ENCODE peak calls at places on chromosomes 3 and 15, in eight cellular contexts. V is neuronal stem cell; M is CD4-positive, CD25-positive, alpha-beta regulatory T cell; X is ovary; B is body of pancreas; E is left ventricle myocardium inferior; F is endodermal cell; I is pancreas. W is an unnamed sample.
A peak's percentile ranks its signal among the peaks of the same experiment; 100 is the strongest.

GRCh38 chr15:76636059-76636458 is 269.1 kb downstream of the SCAPER start:
- DNase-seq in B (no peak), I (no peak), F (no peak), M (no peak), V (no peak), X (no peak), E (no peak), W (no peak)

GRCh38 chr3:52682016-52682415 is 3.7 kb downstream of the PBRM1 start:
- DNase-seq in I (no peak), V (no peak), E (no peak), B (peak; percentile 51), F (no peak), X (peak; percentile 42), M (no peak), W (no peak)

GRCh38 chr15:25798207-25798931 is 64.8 kb downstream of the ATP10A start:
- DNase-seq in X (no peak), M (no peak), F (no peak), I (no peak), B (no peak), V (no peak), E (no peak), W (no peak)

GRCh38 chr3:5016218-5017161 is 37.3 kb downstream of the BHLHE40 start:
- DNase-seq in I (peak; percentile 47), X (no peak), F (peak; percentile 82), B (peak; percentile 76), E (no peak), M (peak; percentile 59), V (no peak), W (peak; percentile 42)

GRCh38 chr3:185764168-185764988 is 60.5 kb downstream of the IGF2BP2 start:
- DNase-seq in B (no peak), V (peak; percentile 32), X (no peak), I (no peak), M (no peak), E (no peak), F (no peak), W (no peak)

GRCh38 chr15:39281094-39281493 is 299.8 kb upstream of the THBS1 start:
- DNase-seq in V (no peak), X (no peak), M (no peak), I (no peak), F (no peak), E (no peak), B (no peak), W (no peak)

GRCh38 chr15:77576538-77576937 is 56.2 kb downstream of the LINGO1 start:
- DNase-seq in I (no peak), B (no peak), E (no peak), F (no peak), V (no peak), X (no peak), M (no peak), W (no peak)

GRCh38 chr3:177596248-177596821 is 399.1 kb upstream of the TBL1XR1 start:
- DNase-seq in I (peak; percentile 33), B (peak; percentile 48), X (no peak), M (no peak), V (no peak), F (no peak), E (no peak), W (no peak)

GRCh38 chr3:102183623-102184022 is 251.2 kb upstream of the ZPLD1 start:
- DNase-seq in B (no peak), E (no peak), X (no peak), V (peak; percentile 38), F (no peak), M (no peak), I (no peak), W (no peak)
- H3K27ac ChIP-seq in B (peak overlapping the region; percentile 41), E (no peak overlapping the region), X (no peak overlapping the region), V (peak overlapping the region; percentile 68), F (peak overlapping the region; percentile 42), M (no peak overlapping the region), I (no peak overlapping the region), W (no peak overlapping the region)

GRCh38 chr3:150759319-150759718 is 3.6 kb downstream of the SIAH2 start:
- DNase-seq in M (no peak), B (no peak), F (no peak), X (no peak), I (no peak), V (no peak), E (no peak), W (no peak)

GRCh38 chr3:150757768-150758167 is 5.2 kb downstream of the SIAH2 start:
- DNase-seq in X (no peak), B (no peak), F (no peak), V (no peak), M (no peak), E (no peak), I (no peak), W (no peak)

GRCh38 chr3:150761831-150762661 is 923 bp downstream of the SIAH2 start:
- DNase-seq in B (peak; percentile 76), I (peak; percentile 59), F (peak; percentile 79), V (peak; percentile 41), X (peak; percentile 68), E (peak; percentile 40), M (peak; percentile 55), W (peak; percentile 15)

GRCh38 chr3:150760431-150761200 is 2.4 kb downstream of the SIAH2 start:
- DNase-seq in E (no peak), V (no peak), M (peak; percentile 59), B (no peak), X (no peak), I (no peak), F (no peak), W (peak; percentile 16)

GRCh38 chr3:150759947-150760346 is 3.0 kb downstream of the SIAH2 start:
- DNase-seq in V (no peak), F (no peak), M (peak; percentile 37), E (no peak), B (no peak), X (no peak), I (no peak), W (no peak)
- H3K4me3 ChIP-seq in V (no peak overlapping the region), F (peak overlapping the region; percentile 88), M (peak overlapping the region; percentile 90), E (peak overlapping the region; percentile 88), B (no peak overlapping the region), X (peak overlapping the region; percentile 93), I (peak overlapping the region; percentile 77), W (peak overlapping the region; percentile 83)

DNA sequence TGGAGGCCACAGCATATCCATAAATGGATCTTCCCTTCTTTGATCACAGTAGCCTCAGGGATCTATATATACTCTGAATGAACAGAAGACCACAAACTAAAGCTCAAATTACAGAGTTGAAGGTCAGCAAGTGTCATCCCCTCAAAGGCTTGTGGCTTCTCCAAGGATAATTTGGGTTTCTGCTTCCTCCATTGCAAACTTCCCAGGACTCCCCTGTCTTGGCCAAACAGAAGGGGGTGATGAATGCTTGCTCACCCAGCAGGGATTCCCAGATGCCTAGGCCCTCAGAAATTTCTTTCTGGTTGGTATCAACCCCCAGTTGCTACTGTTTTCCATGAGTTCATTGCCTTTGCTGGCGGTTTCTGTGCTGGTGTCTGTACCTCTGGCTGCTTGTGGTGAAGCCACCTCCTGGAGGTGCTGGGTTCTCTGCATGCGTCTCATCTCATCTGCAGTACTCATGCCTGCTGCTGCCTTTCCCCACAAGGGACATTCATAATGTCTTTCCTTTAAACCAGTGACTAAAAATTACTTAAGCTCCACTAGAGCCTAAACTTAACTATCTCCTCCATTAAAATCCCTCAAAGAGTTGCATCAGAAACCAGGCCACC is 17.7 kb downstream of the ENTPD3 start:
- DNase-seq in E (no peak), I (no peak), B (no peak), V (no peak), M (no peak), F (no peak), X (no peak), W (no peak)
- H3K27ac ChIP-seq in E (no peak overlapping the region), I (no peak overlapping the region), B (no peak overlapping the region), V (no peak overlapping the region), M (no peak overlapping the region), F (no peak overlapping the region), X (no peak overlapping the region), W (no peak overlapping the region)

DNA sequence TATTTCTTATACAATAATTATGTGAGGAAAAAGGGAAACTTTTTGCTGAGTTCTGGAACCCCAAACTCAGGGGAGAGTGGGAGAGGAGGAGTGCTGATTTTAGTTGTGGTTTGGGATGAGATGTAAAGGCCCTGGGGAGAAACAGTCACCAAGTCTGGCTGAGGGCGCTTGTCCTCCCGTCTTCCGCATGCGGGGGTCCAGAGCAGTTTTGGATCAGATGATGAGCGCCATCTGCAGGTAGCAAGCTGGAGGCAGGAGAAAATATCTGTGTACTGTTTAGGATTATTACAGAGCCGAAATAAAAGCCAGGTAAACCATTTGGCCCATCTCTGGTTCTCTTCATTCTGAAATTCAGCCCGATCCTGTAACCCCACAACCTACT is 1.6 kb upstream of the PARP14 start:
- DNase-seq in B (peak; percentile 86), M (peak; percentile 90), I (peak; percentile 81), V (peak; percentile 62), E (peak; percentile 78), F (peak; percentile 92), X (peak; percentile 84), W (peak; percentile 75)
- H3K4me3 ChIP-seq in B (no peak overlapping the region), M (peak overlapping the region; percentile 90), I (peak overlapping the region; percentile 58), V (no peak overlapping the region), E (peak overlapping the region; percentile 80), F (no peak overlapping the region), X (peak overlapping the region; percentile 71), W (peak overlapping the region; percentile 92)

GRCh38 chr3:186984064-186984463 is 53.7 kb downstream of the ST6GAL1 start:
- DNase-seq in M (no peak), I (no peak), E (no peak), V (no peak), F (no peak), B (no peak), X (no peak), W (no peak)
- H3K27ac ChIP-seq in M (no peak overlapping the region), I (no peak overlapping the region), E (peak overlapping the region; percentile 63), V (no peak overlapping the region), F (no peak overlapping the region), B (no peak overlapping the region), X (no peak overlapping the region), W (no peak overlapping the region)

GRCh38 chr3:179323197-179323901 is 518 bp downstream of the ZNF639 start:
- DNase-seq in X (peak; percentile 75), V (peak; percentile 51), F (peak; percentile 83), E (peak; percentile 82), B (peak; percentile 73), M (peak; percentile 71), I (peak; percentile 65), W (peak; percentile 53)

GRCh38 chr3:179322481-179323196 is at the start of gene ZNF639:
- DNase-seq in B (peak; percentile 86), V (peak; percentile 90), I (peak; percentile 82), E (peak; percentile 83), F (peak; percentile 94), M (peak; percentile 88), X (peak; percentile 87), W (peak; percentile 89)

GRCh38 chr3:179324270-179324754 is 1.5 kb downstream of the ZNF639 start:
- DNase-seq in E (no peak), I (no peak), M (peak; percentile 69), F (no peak), B (no peak), X (no peak), V (no peak), W (no peak)

GRCh38 chr3:179318876-179319275 is 4.0 kb upstream of the ZNF639 start:
- DNase-seq in V (no peak), F (no peak), B (no peak), I (no peak), X (no peak), E (no peak), M (no peak), W (no peak)

GRCh38 chr3:179321585-179322322 is 1.1 kb upstream of the ZNF639 start:
- DNase-seq in X (peak; percentile 31), F (peak; percentile 68), E (no peak), B (peak; percentile 30), V (no peak), I (no peak), M (peak; percentile 52), W (no peak)
- H3K4me3 ChIP-seq in X (peak overlapping the region; percentile 77), F (peak overlapping the region; percentile 97), E (peak overlapping the region; percentile 85), B (no peak overlapping the region), V (no peak overlapping the region), I (peak overlapping the region; percentile 79), M (peak overlapping the region; percentile 82), W (peak overlapping the region; percentile 65)